ENCODE peak calls at places on chromosomes 2 and 18, in seven cellular contexts. I is GM23338, O is HCT116, M is GM23248, S is hepatocyte, B is MM.1S, K is neural progenitor cell. A is an unnamed sample.

GRCh38 chr2:127678991-127679390 is 3.7 kb upstream of the LIMS2 start:
- DNase-seq in S (no peak), I (no peak), B (no peak), M (no peak), K (no peak), O (no peak), A (no peak)

GRCh38 chr2:121333231-121333630 is 48.2 kb upstream of the TFCP2L1 start:
- DNase-seq in O (no peak), S (no peak), K (no peak), I (no peak), B (no peak), M (no peak), A (no peak)

GRCh38 chr2:10738192-10738591 is 16.8 kb downstream of the ATP6V1C2 start:
- DNase-seq in O (no peak), I (no peak), M (no peak), K (no peak), B (no peak), S (no peak), A (no peak)

GRCh38 chr2:144730711-144731110 is 210.8 kb upstream of the ZEB2 start:
- DNase-seq in K (no peak), I (no peak), M (peak), O (no peak), S (no peak), B (no peak), A (no peak)

GRCh38 chr18:79575891-79576685 is 103.5 kb upstream of the CTDP1 start:
- DNase-seq in K (no peak), S (peak), O (no peak), I (no peak), M (peak), B (no peak), A (no peak)

GRCh38 chr2:105821428-105822125 is 76.9 kb downstream of the NCK2 start:
- DNase-seq in I (no peak), B (no peak), K (no peak), O (no peak), M (no peak), S (no peak), A (no peak)

GRCh38 chr18:50973367-50974126 is 5.7 kb downstream of the ELAC1 start:
- DNase-seq in M (peak), B (no peak), K (no peak), S (peak), O (no peak), I (no peak), A (peak)

GRCh38 chr2:220353897-220354296 is 726.5 kb downstream of the SLC4A3 start:
- DNase-seq in S (no peak), K (no peak), O (no peak), M (peak), I (no peak), B (no peak), A (no peak)

GRCh38 chr2:230937362-230937761 is 12.3 kb upstream of the GPR55 start:
- DNase-seq in B (no peak), K (no peak), M (no peak), O (no peak), S (no peak), I (no peak), A (no peak)

GRCh38 chr2:10393648-10393982 is 54.5 kb downstream of the ODC1 start:
- DNase-seq in S (no peak), K (no peak), B (no peak), M (no peak), O (no peak), I (no peak), A (no peak)

GRCh38 chr2:17979707-17980106 is 101.2 kb downstream of the KCNS3 start:
- DNase-seq in K (no peak), M (peak), S (no peak), B (no peak), O (no peak), I (no peak), A (no peak)

GRCh38 chr2:206068207-206068606 is 17.8 kb downstream of the INO80D start:
- DNase-seq in K (no peak), O (no peak), I (no peak), B (no peak), M (no peak), S (no peak), A (no peak)

GRCh38 chr2:234091432-234091879 is 41.0 kb downstream of the SPP2 start:
- DNase-seq in M (peak), K (no peak), S (no peak), I (peak), O (no peak), B (no peak), A (peak)

GRCh38 chr2:133109772-133110171 is 439.8 kb upstream of the LYPD1 start:
- DNase-seq in I (no peak), B (no peak), S (no peak), O (no peak), K (no peak), M (peak), A (peak)

GRCh38 chr2:219570924-219571310 is 422 bp downstream of the OBSL1 start:
- DNase-seq in M (peak), O (no peak), K (peak), B (no peak), S (peak), I (no peak), A (no peak)

GRCh38 chr2:150994041-150994440 is 267.6 kb downstream of the RBM43 start:
- DNase-seq in I (no peak), S (no peak), M (peak), B (no peak), K (no peak), O (no peak), A (no peak)

GRCh38 chr2:12243381-12243780 is 473.4 kb upstream of the TRIB2 start:
- DNase-seq in B (no peak), K (no peak), O (no peak), I (no peak), S (no peak), M (no peak), A (no peak)

GRCh38 chr2:118492335-118492734 is 355.1 kb downstream of the EN1 start:
- DNase-seq in I (peak), B (peak), O (peak), K (no peak), M (no peak), S (peak), A (peak)

GRCh38 chr2:81853331-81853730 is 1548.8 kb upstream of the LRRTM1 start:
- DNase-seq in M (peak), I (no peak), B (no peak), K (no peak), S (no peak), O (no peak), A (peak)

GRCh38 chr2:37274354-37274965 is 43.0 kb downstream of the NDUFAF7 start:
- DNase-seq in S (no peak), I (no peak), O (no peak), K (no peak), M (peak), B (no peak), A (no peak)

GRCh38 chr2:10009811-10010781 is 33.3 kb upstream of the KLF11 start:
- DNase-seq in K (no peak), M (peak), B (no peak), S (no peak), O (no peak), I (no peak), A (peak)

GRCh38 chr2:144938308-144938709 is 418.4 kb upstream of the ZEB2 start:
- DNase-seq in S (peak), M (peak), I (no peak), K (no peak), O (no peak), B (no peak), A (peak)

GRCh38 chr18:79581406-79581805 is 98.2 kb upstream of the CTDP1 start:
- DNase-seq in O (no peak), B (no peak), M (no peak), K (no peak), S (no peak), I (no peak), A (no peak)

GRCh38 chr2:210496512-210496911 is 20.0 kb upstream of the LANCL1 start:
- DNase-seq in S (no peak), B (no peak), I (no peak), K (no peak), O (no peak), M (no peak), A (no peak)

GRCh38 chr18:65235966-65236634 is 514.7 kb upstream of the CDH7 start:
- DNase-seq in S (peak), I (no peak), B (peak), O (no peak), M (no peak), K (no peak), A (peak)

GRCh38 chr2:119536209-119536608 is 8.0 kb upstream of the CFAP221 start:
- DNase-seq in B (no peak), O (no peak), I (no peak), S (no peak), K (no peak), M (no peak), A (no peak)

GRCh38 chr18:77197073-77197472 is 52.6 kb upstream of the GALR1 start:
- DNase-seq in K (no peak), S (no peak), I (peak), O (peak), B (no peak), M (no peak), A (no peak)

GRCh38 chr18:76528477-76529432 is 33.7 kb upstream of the ZNF516 start:
- DNase-seq in M (peak), B (no peak), S (peak), K (peak), I (peak), O (no peak), A (no peak)

GRCh38 chr2:240498958-240499260 is 58.9 kb downstream of the ANKMY1 start:
- DNase-seq in M (no peak), O (no peak), S (peak), I (no peak), K (no peak), B (no peak), A (no peak)

GRCh38 chr18:51726614-51727013 is 529.1 kb upstream of the MEX3C start:
- DNase-seq in M (no peak), S (no peak), K (no peak), B (peak), I (no peak), O (no peak), A (no peak)

GRCh38 chr2:136305517-136306192 is 187.7 kb upstream of the CXCR4 start:
- DNase-seq in I (no peak), B (peak), M (no peak), O (no peak), K (no peak), S (no peak), A (no peak)

GRCh38 chr2:199932312-199932855 is 21.3 kb downstream of the C2orf69 start:
- DNase-seq in O (no peak), B (no peak), I (no peak), K (no peak), S (no peak), M (no peak), A (no peak)

GRCh38 chr2:1671916-1672315 is 72.4 kb downstream of the PXDN start:
- DNase-seq in M (no peak), O (no peak), K (no peak), I (no peak), S (no peak), B (no peak), A (no peak)

GRCh38 chr2:38277245-38278119 is 99.6 kb downstream of the ATL2 start:
- DNase-seq in K (peak), I (peak), B (no peak), M (no peak), O (no peak), S (peak), A (peak)

GRCh38 chr2:236158969-236159777 is 9.0 kb downstream of the GBX2 start:
- DNase-seq in M (no peak), I (peak), O (no peak), S (no peak), K (peak), B (no peak), A (no peak)
- TF ChIP-seq EZH2phosphoT487 in M (no peak), I (no peak), O (no peak), S (peak), K (peak), B (no peak), A (no peak)

DNA sequence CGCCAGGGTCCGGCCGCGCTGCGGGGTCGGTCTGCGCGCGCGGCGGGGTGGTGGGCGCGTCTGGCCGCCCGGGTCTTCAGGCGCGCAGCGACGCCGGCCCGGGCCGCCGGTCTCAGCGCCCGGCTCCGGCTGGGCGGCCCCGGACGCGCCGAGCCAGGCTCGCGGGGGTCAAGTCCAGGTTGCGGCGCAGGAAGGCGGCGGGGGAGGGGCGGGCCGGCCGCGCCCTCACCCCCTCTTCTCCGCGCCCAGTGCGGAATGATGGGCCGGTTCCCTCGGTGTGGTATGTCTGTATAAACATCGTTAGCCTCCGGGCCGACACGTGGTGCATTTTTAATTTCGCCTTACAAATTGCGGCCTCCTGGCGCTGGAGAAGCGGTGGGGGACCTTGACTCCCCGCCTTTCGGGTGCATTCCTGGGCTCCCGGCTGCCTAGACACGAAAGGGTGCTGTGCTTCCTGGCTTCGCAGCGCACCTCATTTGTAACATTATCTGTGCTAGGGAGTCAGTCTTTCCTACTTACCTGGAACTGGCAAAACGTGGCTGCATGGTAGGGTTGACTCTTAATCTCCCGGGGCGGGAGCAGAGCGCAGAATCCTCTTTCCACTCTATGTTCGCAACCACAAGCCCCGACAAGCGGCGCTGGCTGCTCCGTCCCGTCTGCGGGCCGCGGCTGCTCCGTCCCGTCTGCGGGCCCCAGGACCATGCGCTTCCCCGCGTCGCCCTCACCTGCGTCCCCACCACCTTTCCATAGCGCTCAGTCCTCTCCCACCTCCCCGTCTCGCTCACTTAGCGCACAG is 69.0 kb downstream of the CTAGE1 start:
- DNase-seq in B (no peak), M (peak), K (peak), O (no peak), S (peak), I (peak), A (peak)
- TF ChIP-seq EZH2 in B (no peak), M (no peak), K (peak), O (no peak), S (no peak), I (no peak), A (no peak)

GRCh38 chr18:71994273-71994672 is 549.9 kb downstream of the CBLN2 start:
- DNase-seq in S (no peak), O (no peak), I (no peak), M (no peak), B (no peak), K (no peak), A (no peak)
- H3K4me2 ChIP-seq in S (no peak), O (no peak), I (no peak), M (no peak), B (no peak), K (no peak), A (no peak)

DNA sequence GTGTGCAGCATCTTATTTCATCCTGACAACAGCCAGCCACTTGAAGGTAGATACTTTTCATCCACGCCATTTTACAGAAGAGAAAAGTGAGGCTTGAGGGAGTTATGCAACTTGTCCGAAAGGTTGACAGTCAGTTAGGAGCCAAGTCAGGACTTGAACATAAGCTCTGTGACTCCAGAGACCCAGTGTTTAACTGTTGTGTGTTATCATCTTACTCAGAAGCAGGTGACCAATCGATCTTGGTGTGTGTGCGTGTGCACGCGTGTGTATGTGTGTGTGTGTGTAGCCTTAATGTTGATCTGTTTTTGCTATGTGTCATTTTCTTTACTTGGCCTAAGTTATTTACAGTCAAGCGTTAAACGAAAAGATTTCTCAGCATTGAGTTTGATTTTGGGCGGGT is 22.0 kb downstream of the DRC1 start:
- DNase-seq in O (no peak), B (no peak), S (no peak), K (no peak), M (no peak), I (no peak), A (no peak)
- TF ChIP-seq EZH2phosphoT487 in O (no peak), B (no peak), S (no peak), K (no peak), M (no peak), I (no peak), A (no peak)

GRCh38 chr2:98936917-98937351 is 909 bp upstream of the CRACDL start:
- DNase-seq in B (no peak), O (no peak), S (no peak), K (peak), M (no peak), I (peak), A (no peak)
- TF ChIP-seq EZH2 in B (no peak), O (no peak), S (peak), K (peak), M (peak), I (peak), A (no peak)

GRCh38 chr2:217897091-217897715 is 105.6 kb downstream of the TNS1 start:
- DNase-seq in O (no peak), M (no peak), K (no peak), S (no peak), I (no peak), B (no peak), A (no peak)
- H3K4me2 ChIP-seq in O (no peak), M (no peak), K (no peak), S (no peak), I (no peak), B (no peak), A (no peak)

GRCh38 chr2:3807853-3808252 is 104.5 kb downstream of the DCDC2C start:
- DNase-seq in O (no peak), B (no peak), K (no peak), M (peak), I (no peak), S (no peak), A (peak)
- TF ChIP-seq EZH2phosphoT487 in O (no peak), B (no peak), K (no peak), M (no peak), I (no peak), S (no peak), A (no peak)

GRCh38 chr2:80304522-80304878 is at the start of gene LRRTM1:
- DNase-seq in I (peak), B (no peak), S (peak), O (no peak), M (peak), K (peak), A (no peak)

GRCh38 chr2:80302001-80302464 is 2.5 kb downstream of the LRRTM1 start:
- DNase-seq in B (no peak), K (no peak), S (no peak), I (peak), O (no peak), M (no peak), A (no peak)

GRCh38 chr2:80303006-80303741 is 1.4 kb downstream of the LRRTM1 start:
- DNase-seq in K (peak), S (peak), O (no peak), B (no peak), I (peak), M (peak), A (no peak)

GRCh38 chr2:80302465-80303005 is 2.0 kb downstream of the LRRTM1 start:
- DNase-seq in O (no peak), M (no peak), I (peak), S (no peak), K (no peak), B (no peak), A (no peak)

DNA sequence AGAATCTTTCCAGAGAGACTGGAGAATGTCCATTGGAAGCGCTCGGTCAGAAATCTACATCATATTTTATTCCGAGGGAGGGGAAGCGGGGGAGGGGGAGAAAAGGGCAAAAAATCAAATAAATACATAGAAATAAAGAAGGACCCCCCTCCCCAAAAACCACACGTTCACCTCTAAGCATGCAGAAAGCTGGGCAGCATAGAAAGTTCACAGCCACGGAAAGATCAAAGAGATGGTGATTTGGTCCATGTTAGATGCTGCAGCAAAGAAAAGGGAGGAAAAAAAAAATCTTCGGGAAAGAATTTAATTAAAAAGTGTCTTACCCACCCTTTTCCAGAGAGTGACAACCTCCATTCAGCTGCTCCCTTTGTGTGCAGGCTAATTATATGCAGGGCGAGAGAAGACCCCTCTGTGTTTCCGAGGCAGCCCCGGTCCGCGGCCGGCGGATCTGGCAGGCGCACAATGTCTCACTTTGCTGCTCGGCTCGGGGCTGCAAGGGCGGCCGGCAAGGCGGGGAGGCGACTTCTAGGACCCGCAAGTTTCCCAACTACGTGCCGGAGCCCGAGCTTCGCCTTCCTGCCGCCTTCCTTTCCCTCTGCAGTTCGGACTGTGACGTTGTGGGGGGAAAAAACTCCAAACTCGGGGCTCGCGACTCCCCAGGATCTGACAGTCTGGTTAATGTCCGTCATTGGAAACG is 579 bp downstream of the LRRTM1 start:
- DNase-seq in K (peak), S (no peak), O (no peak), B (no peak), M (peak), I (peak), A (no peak)
- TF ChIP-seq EZH2 in K (no peak), S (peak), O (no peak), B (no peak), M (peak), I (peak), A (peak)

DNA sequence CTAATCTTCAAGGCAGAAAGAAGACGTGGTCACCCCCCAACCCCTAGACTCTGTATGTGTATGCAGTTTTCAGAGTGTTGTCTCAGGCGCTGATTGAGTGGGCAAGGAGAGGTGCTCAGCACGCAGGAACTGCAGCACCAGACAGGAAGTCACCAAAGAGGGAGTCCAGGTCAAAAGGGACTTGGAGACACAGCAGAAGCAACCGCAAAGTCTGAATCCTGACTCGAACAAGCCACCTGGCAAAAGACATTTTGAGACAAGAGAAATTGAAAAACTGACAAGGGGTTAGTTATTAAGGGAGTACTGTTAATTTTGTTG is 79.8 kb upstream of the LDLRAD4 start:
- DNase-seq in B (no peak), S (no peak), I (no peak), M (no peak), K (no peak), O (no peak), A (no peak)
- H3K4me2 ChIP-seq in B (no peak), S (no peak), I (no peak), M (no peak), K (no peak), O (no peak), A (no peak)